ENCODE peak calls at places on chromosomes 3 and 15, in five cellular contexts. E is A549, Z is HepG2, A is K562, D is GM12878. Y is an unnamed sample.

GRCh38 chr3:155352900-155353490 is 59.5 kb upstream of the STRIT1 start:
- DNase-seq in D (no peak), E (peak), Z (peak), A (no peak), Y (peak)

GRCh38 chr15:70526221-70526973 is 237.0 kb downstream of the UACA start:
- DNase-seq in A (no peak), D (no peak), E (peak), Z (no peak), Y (no peak)

GRCh38 chr15:55267401-55268053 is 22.1 kb downstream of the RAB27A start:
- DNase-seq in E (no peak), D (no peak), A (no peak), Z (no peak), Y (no peak)

GRCh38 chr3:8996681-8997121 is 33.4 kb upstream of the RAD18 start:
- DNase-seq in E (no peak), Z (peak), A (no peak), D (no peak), Y (peak)

GRCh38 chr3:74623261-74623836 is 8.9 kb upstream of the CNTN3 start:
- DNase-seq in E (no peak), D (no peak), A (no peak), Z (no peak), Y (no peak)

GRCh38 chr3:52721002-52721741 is 15.3 kb downstream of the SPCS1 start:
- DNase-seq in E (no peak), Z (no peak), A (no peak), D (no peak), Y (no peak)

GRCh38 chr15:65782096-65782495 is 10.0 kb downstream of the DENND4A start:
- DNase-seq in D (no peak), E (no peak), Z (no peak), A (no peak), Y (no peak)

GRCh38 chr15:29106551-29107290 is 162.9 kb downstream of the NSMCE3 start:
- DNase-seq in Z (no peak), D (no peak), E (no peak), A (no peak), Y (no peak)

GRCh38 chr3:23052230-23053019 is 150.7 kb upstream of the UBE2E2 start:
- DNase-seq in E (no peak), D (no peak), Z (no peak), A (no peak), Y (peak)

GRCh38 chr3:140626856-140627255 is 51.0 kb upstream of the TRIM42 start:
- DNase-seq in A (no peak), Z (no peak), D (no peak), E (no peak), Y (no peak)

GRCh38 chr15:63422891-63423290 is 41.2 kb upstream of the CA12 start:
- DNase-seq in E (no peak), D (no peak), Z (no peak), A (no peak), Y (no peak)

GRCh38 chr15:58748040-58748786 is 1.3 kb downstream of the ADAM10 start:
- DNase-seq in A (no peak), Z (no peak), D (no peak), E (no peak), Y (no peak)

GRCh38 chr3:57164606-57165573 is at the start of gene IL17RD:
- DNase-seq in E (peak), A (peak), Z (peak), D (no peak), Y (peak)

GRCh38 chr15:60476713-60477112 is 2.2 kb downstream of the ICE2 start:
- DNase-seq in Z (peak), D (no peak), E (no peak), A (no peak), Y (no peak)

GRCh38 chr3:114770874-114771273 is 376.2 kb downstream of the ZBTB20 start:
- DNase-seq in Z (no peak), D (no peak), E (no peak), A (no peak), Y (no peak)

GRCh38 chr3:10025205-10026083 is 793 bp upstream of the FANCD2 start:
- DNase-seq in Z (no peak), A (no peak), E (no peak), D (no peak), Y (no peak)

GRCh38 chr3:185865277-185865676 is 40.4 kb upstream of the IGF2BP2 start:
- DNase-seq in E (no peak), D (no peak), Z (no peak), A (no peak), Y (no peak)

GRCh38 chr3:124510290-124510689 is 220.0 kb upstream of the UMPS start:
- DNase-seq in E (no peak), D (no peak), Z (no peak), A (no peak), Y (no peak)

GRCh38 chr3:37243811-37244748 is 69.7 kb upstream of the LRRFIP2 start:
- DNase-seq in Z (peak), E (peak), A (peak), D (no peak), Y (peak)

GRCh38 chr15:80850941-80851451 is 71.8 kb downstream of the CEMIP start:
- DNase-seq in Z (peak), E (no peak), D (no peak), A (no peak), Y (no peak)

GRCh38 chr15:79815468-79815867 is 81.3 kb downstream of the MTHFS start:
- DNase-seq in Z (no peak), A (no peak), D (no peak), E (no peak), Y (no peak)

GRCh38 chr15:66399276-66399675 is 12.6 kb downstream of the MAP2K1 start:
- DNase-seq in D (no peak), A (no peak), E (no peak), Z (no peak), Y (no peak)

GRCh38 chr3:42829083-42829627 is 19.9 kb downstream of the ACKR2 start:
- DNase-seq in Z (peak), D (no peak), A (no peak), E (no peak), Y (no peak)

GRCh38 chr3:124246949-124247348 is 255.0 kb upstream of the ROPN1 start:
- DNase-seq in E (peak), Z (peak), D (no peak), A (peak), Y (peak)

GRCh38 chr3:172606021-172606420 is 82.8 kb upstream of the TNFSF10 start:
- DNase-seq in Z (no peak), E (no peak), A (no peak), D (no peak), Y (no peak)

GRCh38 chr3:29686889-29687592 is 406.2 kb downstream of the RBMS3 start:
- DNase-seq in D (peak), E (no peak), A (no peak), Z (no peak), Y (no peak)

GRCh38 chr3:9970020-9970652 is 16.5 kb downstream of the EMC3 start:
- DNase-seq in E (no peak), Z (no peak), D (no peak), A (no peak), Y (no peak)

GRCh38 chr3:66133050-66133757 is 87.6 kb upstream of the SLC25A26 start:
- DNase-seq in A (no peak), D (no peak), Z (peak), E (no peak), Y (no peak)
- TF ChIP-seq JUNB in A (no peak), D (no peak), Z (no peak), E (no peak), Y (no peak)

GRCh38 chr3:14047841-14048240 is 76.8 kb downstream of the CHCHD4 start:
- DNase-seq in A (no peak), E (no peak), D (no peak), Z (no peak), Y (no peak)
- TF ChIP-seq JUNB in A (no peak), E (no peak), D (no peak), Z (no peak), Y (no peak)

GRCh38 chr3:128945041-128945877 is 48.6 kb downstream of the CFAP92 start:
- DNase-seq in Z (no peak), D (no peak), E (no peak), A (no peak), Y (no peak)

GRCh38 chr3:128945878-128946175 is 48.0 kb downstream of the CFAP92 start:
- DNase-seq in E (no peak), Z (no peak), D (no peak), A (no peak), Y (no peak)

GRCh38 chr3:128940252-128940651 is 53.6 kb downstream of the CFAP92 start:
- DNase-seq in D (no peak), A (no peak), E (no peak), Z (no peak), Y (no peak)

GRCh38 chr3:128946411-128946810 is 47.5 kb downstream of the CFAP92 start:
- DNase-seq in E (no peak), A (no peak), Z (no peak), D (no peak), Y (no peak)

DNA sequence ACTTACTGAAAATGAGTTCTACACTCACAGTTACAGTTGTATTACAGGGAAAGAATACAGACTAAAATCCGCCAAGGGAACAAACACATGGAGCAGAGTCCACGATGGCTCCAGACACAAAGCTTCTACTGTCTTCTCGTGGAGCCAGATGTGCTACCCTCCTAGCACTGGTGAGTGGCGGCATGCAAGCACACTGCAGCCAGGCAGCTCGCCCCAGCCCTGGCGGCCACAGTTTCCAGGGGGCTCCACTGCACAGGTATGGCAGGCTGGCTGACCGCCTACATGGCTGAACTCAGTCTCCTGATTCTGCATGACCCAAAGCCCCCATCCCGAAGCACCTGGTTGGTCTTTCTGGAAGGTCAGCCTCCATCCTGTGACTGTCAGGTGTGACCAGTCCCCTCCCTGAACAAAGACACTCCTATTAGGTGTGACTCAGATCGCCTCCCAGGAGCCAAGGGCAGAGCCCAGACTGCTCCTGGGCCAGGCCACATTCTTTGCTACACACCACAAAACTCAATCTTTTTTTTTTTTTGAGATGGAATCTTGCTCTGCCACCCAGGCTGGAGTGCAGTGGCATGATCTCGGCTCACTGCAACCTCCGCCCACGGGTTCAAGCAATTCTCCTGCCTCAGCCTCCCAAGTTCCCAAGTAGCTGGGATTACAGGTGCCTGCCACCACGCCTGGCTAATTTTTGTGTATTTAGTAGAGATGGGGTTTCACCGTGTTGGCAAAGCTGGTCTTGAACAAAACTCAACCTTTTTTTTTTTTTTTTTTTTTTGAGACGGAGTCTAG is 51.5 kb downstream of the CFAP92 start:
- DNase-seq in D (no peak), Z (peak), A (no peak), E (no peak), Y (no peak)
- TF ChIP-seq JUNB in D (no peak), Z (no peak), A (no peak), E (no peak), Y (no peak)

DNA sequence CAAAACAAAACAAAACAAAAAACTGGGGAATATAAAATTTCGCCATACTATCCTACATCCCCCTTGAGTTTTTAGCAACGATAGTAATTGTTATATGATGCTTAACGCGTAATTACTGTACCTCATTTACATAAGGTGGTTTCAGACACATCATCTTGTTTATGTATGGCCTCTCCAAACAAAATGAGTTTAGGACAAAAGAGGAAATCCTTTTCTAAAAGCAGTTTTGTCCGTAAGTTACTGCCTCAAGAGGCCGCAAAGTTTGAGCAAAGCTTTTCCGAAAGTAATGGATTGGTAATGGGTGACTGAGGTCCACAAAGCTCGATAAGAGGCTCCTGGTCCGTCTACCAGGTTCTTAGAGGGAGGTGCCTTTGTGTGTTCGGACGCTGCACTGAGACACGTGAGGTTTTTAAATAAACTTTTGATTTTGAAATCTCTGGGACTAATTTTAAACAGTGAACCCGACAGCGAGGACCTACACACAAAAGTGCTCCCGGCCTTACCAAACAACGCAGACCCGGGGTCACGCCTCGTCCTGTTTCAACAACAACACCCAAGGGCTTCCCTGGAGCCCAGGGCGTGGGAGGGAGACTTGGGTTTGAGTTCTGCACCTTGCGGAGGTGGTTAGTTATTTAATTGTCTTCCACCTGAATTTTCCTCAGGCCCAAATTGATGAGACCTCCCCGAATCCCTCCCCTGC is 505 bp upstream of the C15orf61 start:
- DNase-seq in A (no peak), Z (no peak), E (no peak), D (no peak), Y (peak)
- TF ChIP-seq JUNB in A (no peak), Z (no peak), E (no peak), D (no peak), Y (no peak)

GRCh38 chr3:188272481-188273372 is 118.8 kb downstream of the LPP start:
- DNase-seq in A (no peak), D (no peak), E (no peak), Z (peak), Y (no peak)
- TF ChIP-seq JUNB in A (no peak), D (no peak), E (no peak), Z (no peak), Y (no peak)

GRCh38 chr3:112740800-112741199 is 99.9 kb upstream of the CCDC80 start:
- DNase-seq in E (no peak), Z (no peak), A (no peak), D (no peak), Y (no peak)
- TF ChIP-seq JUNB in E (no peak), Z (no peak), A (no peak), D (no peak), Y (no peak)

DNA sequence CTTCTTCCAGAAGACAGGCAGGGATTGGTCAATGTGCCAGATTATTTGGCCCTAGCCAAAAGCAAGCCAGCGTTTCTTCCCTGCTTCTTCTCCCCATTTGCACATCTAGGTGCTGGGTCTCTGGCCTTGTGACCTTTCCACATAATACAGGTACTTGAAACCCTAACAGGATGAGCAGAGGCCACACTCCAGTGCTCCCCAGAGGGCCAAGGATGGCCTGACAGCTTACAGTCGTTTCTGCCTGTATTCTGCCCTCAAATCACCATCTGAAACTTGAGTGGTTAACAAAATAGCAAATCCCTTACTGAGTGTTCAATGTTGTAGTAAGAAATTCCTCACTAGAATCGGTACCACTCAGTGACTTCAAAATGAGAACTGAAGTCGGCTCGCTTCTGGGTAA is 29.1 kb downstream of the MKRN2 start:
- DNase-seq in E (no peak), Z (no peak), A (no peak), D (peak), Y (no peak)
- TF ChIP-seq JUNB in E (no peak), Z (no peak), A (no peak), D (peak), Y (no peak)

GRCh38 chr3:136856665-136857064 is 5.3 kb upstream of the NCK1 start:
- DNase-seq in A (no peak), D (no peak), E (no peak), Z (no peak), Y (no peak)

GRCh38 chr3:136852180-136852579 is 9.8 kb upstream of the NCK1 start:
- DNase-seq in Z (no peak), D (no peak), E (no peak), A (no peak), Y (no peak)
- TF ChIP-seq JUNB in Z (no peak), D (no peak), E (no peak), A (no peak), Y (no peak)

GRCh38 chr3:16663852-16664712 is 58.9 kb upstream of the DAZL start:
- DNase-seq in Z (no peak), E (no peak), A (no peak), D (no peak), Y (peak)

GRCh38 chr3:16667633-16668032 is 62.4 kb upstream of the DAZL start:
- DNase-seq in A (no peak), D (no peak), E (no peak), Z (no peak), Y (no peak)

GRCh38 chr3:16670191-16670590 is 65.0 kb upstream of the DAZL start:
- DNase-seq in E (no peak), Z (no peak), A (no peak), D (no peak), Y (peak)

GRCh38 chr3:16668776-16669545 is 63.7 kb upstream of the DAZL start:
- DNase-seq in A (no peak), E (no peak), Z (no peak), D (no peak), Y (no peak)

DNA sequence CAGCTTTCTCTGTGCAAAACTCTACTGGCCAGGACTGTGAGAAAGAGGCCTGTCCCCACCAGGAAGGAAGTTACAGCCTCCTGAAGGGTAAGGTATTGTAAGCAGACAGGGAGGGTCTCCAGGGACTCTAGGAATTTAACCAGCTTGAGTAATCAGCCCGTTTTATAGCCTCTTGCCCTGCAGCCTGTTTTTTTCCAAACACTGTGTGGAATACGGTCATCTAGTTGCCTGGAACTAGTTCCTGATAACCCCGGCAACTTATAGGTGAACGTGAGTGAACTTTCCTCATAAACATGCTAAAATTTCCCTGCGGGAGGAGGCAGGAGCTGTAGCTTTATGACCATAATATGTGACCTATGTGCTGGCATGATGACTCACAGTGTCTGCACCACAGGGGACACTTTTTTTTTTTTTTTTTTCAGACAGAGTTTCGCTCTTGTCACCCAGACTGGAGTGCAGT is 60.1 kb upstream of the DAZL start:
- DNase-seq in Z (no peak), D (no peak), A (no peak), E (peak), Y (peak)
- TF ChIP-seq JUNB in Z (no peak), D (no peak), A (no peak), E (no peak), Y (no peak)

DNA sequence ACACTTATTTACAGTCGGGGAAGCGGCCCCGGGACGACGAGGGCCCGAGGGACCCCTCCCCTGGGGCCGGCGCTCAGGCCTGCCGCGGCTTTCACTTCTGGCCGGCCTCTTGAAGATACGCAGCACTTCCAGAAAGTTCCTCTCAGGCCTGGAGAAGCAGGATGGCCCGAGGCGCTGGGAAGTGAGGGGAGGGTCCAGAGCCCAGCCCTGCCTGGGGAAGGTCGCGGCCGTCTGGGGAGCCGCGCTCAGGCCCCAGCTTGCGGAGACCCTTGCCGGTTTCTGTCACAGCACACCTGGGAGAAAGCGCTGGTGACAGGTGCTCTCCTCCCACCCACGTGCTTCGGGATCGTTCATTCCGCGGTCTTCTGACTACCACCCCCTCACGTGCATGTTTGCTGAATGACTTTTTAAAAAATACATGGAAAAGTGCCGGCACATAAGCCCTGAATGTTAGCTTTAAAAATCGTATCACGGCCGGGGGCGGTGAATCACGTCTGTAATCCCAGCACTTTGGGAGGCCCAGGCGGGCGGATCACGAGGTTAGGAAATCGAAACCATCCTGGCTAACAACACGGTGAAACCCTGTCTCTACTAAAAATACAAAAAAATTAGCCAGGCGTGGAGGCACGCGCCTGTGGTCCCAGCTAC is 726 bp upstream of the TM2D3 start:
- DNase-seq in D (no peak), Z (no peak), E (no peak), A (peak), Y (peak)
- TF ChIP-seq JUNB in D (no peak), Z (no peak), E (no peak), A (no peak), Y (no peak)